ENCODE peak calls at places on chromosome 14, in nine cellular contexts. E is PC-3; L is body of pancreas; A is IMR-90; Y is sigmoid colon; H is effector memory CD4-positive, alpha-beta T cell; N is CD8-positive, alpha-beta memory T cell; G is transverse colon; V is GM23248. P is an unnamed sample.

GRCh38 chr14:81519200-81519998 is 14.3 kb downstream of the SEL1L start:
- DNase-seq in E (no peak), L (peak; percentile 34), A (no peak), Y (no peak), H (no peak), N (no peak), G (no peak), V (no peak), P (no peak)

GRCh38 chr14:63438065-63438757 is 105.0 kb downstream of the PPP2R5E start:
- DNase-seq in E (peak; percentile 98), L (peak; percentile 86), A (peak; percentile 92), Y (peak; percentile 85), H (no peak), N (peak; percentile 6), G (peak; percentile 58), V (peak; percentile 94), P (peak; percentile 56)

GRCh38 chr14:96418075-96418474 is 26.1 kb downstream of the AK7 start:
- DNase-seq in E (no peak), L (no peak), A (no peak), Y (no peak), H (no peak), N (no peak), G (no peak), V (no peak), P (no peak)

GRCh38 chr14:23445773-23446172 is 10.3 kb upstream of the MYH7 start:
- DNase-seq in E (no peak), L (no peak), A (no peak), Y (no peak), H (no peak), N (no peak), G (no peak), V (no peak), P (no peak)

GRCh38 chr14:42140831-42141279 is 534.2 kb downstream of the LRFN5 start:
- DNase-seq in E (peak; percentile 90), L (no peak), A (peak; percentile 90), Y (no peak), H (no peak), N (no peak), G (no peak), V (peak; percentile 86), P (no peak)

GRCh38 chr14:69010632-69011031 is 31.5 kb upstream of the ACTN1 start:
- DNase-seq in E (peak; percentile 82), L (no peak), A (no peak), Y (no peak), H (no peak), N (no peak), G (peak; percentile 25), V (peak; percentile 13), P (no peak)

GRCh38 chr14:64841121-64841611 is 38.5 kb downstream of the SPTB start:
- DNase-seq in E (peak; percentile 88), L (no peak), A (peak; percentile 62), Y (no peak), H (no peak), N (no peak), G (no peak), V (peak; percentile 58), P (no peak)

GRCh38 chr14:50675597-50675996 is 7.5 kb upstream of the SAV1 start:
- DNase-seq in E (peak; percentile 62), L (no peak), A (peak; percentile 29), Y (no peak), H (no peak), N (no peak), G (no peak), V (peak; percentile 20), P (peak; percentile 22)

GRCh38 chr14:69574266-69574953 is at the start of gene CCDC177:
- DNase-seq in E (peak; percentile 79), L (peak; percentile 48), A (peak; percentile 48), Y (no peak), H (peak; percentile 50), N (peak; percentile 62), G (peak; percentile 68), V (peak; percentile 67), P (peak; percentile 63)

GRCh38 chr14:22685467-22685866 is 41.3 kb upstream of the OR6J1 start:
- DNase-seq in E (peak; percentile 3), L (no peak), A (no peak), Y (no peak), H (no peak), N (no peak), G (no peak), V (no peak), P (no peak)

GRCh38 chr14:55348766-55349453 is 62.7 kb downstream of the ATG14 start:
- DNase-seq in E (no peak), L (no peak), A (no peak), Y (no peak), H (no peak), N (no peak), G (no peak), V (no peak), P (no peak)

GRCh38 chr14:55352201-55352600 is 59.4 kb downstream of the ATG14 start:
- DNase-seq in E (no peak), L (no peak), A (no peak), Y (no peak), H (no peak), N (no peak), G (no peak), V (no peak), P (no peak)

GRCh38 chr14:55351111-55351510 is 60.5 kb downstream of the ATG14 start:
- DNase-seq in E (no peak), L (no peak), A (no peak), Y (no peak), H (no peak), N (no peak), G (no peak), V (no peak), P (no peak)

GRCh38 chr14:55349565-55349964 is 62.1 kb downstream of the ATG14 start:
- DNase-seq in E (no peak), L (no peak), A (no peak), Y (no peak), H (no peak), N (no peak), G (peak; percentile 69), V (no peak), P (no peak)

DNA sequence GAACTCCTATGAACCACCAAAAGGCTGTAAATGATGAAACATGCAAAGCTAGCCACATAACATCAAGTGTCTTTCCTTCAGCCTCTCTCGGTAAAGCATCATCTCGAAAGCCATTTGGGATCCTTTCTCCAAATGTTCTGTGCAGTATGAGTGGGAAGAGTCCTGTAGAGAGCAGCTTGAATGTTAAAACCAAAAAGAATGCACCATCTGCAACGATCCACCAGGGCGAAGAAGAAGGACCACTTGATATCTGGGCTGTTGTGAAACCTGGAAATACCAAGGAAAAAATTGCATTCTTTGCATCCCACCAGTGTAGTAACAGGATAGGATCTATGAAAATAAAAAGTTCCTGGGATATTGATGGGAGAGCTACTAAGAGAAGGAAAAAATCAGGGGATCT is 61.2 kb downstream of the ATG14 start:
- DNase-seq in E (no peak), L (no peak), A (no peak), Y (no peak), H (no peak), N (no peak), G (no peak), V (no peak), P (no peak)
- H3K4me1 ChIP-seq in E (peaks cover 23% of the 10 kb centered on the region), L (peaks cover 30% of the 10 kb centered on the region), A (no peaks in the 10 kb centered on the region), Y (peaks cover 20% of the 10 kb centered on the region), H (peaks cover 4% of the 10 kb centered on the region), N (peaks cover 20% of the 10 kb centered on the region), G (peaks cover 42% of the 10 kb centered on the region), V (no peaks in the 10 kb centered on the region), P (no peaks in the 10 kb centered on the region)

GRCh38 chr14:75259946-75260545 is 18.6 kb upstream of the FOS start:
- DNase-seq in E (no peak), L (no peak), A (no peak), Y (no peak), H (no peak), N (no peak), G (no peak), V (peak; percentile 4), P (no peak)
- H3K4me3 ChIP-seq in E (peak overlapping the region; percentile 65), L (no peak overlapping the region), A (no peak overlapping the region), Y (peak overlapping the region; percentile 49), H (no peak overlapping the region), N (no peak overlapping the region), G (no peak overlapping the region), V (peak overlapping the region; percentile 69), P (peak overlapping the region; percentile 57)

GRCh38 chr14:103099081-103099732 is 4.7 kb downstream of the EXOC3L4 start:
- DNase-seq in E (no peak), L (no peak), A (no peak), Y (no peak), H (no peak), N (no peak), G (no peak), V (no peak), P (no peak)

GRCh38 chr14:103096387-103096786 is 1.9 kb downstream of the EXOC3L4 start:
- DNase-seq in E (no peak), L (no peak), A (no peak), Y (no peak), H (no peak), N (no peak), G (no peak), V (no peak), P (no peak)

GRCh38 chr14:103097244-103097993 is 2.9 kb downstream of the EXOC3L4 start:
- DNase-seq in E (no peak), L (no peak), A (no peak), Y (no peak), H (no peak), N (no peak), G (no peak), V (no peak), P (no peak)

GRCh38 chr14:103099733-103100280 is 5.3 kb downstream of the EXOC3L4 start:
- DNase-seq in E (no peak), L (no peak), A (no peak), Y (no peak), H (no peak), N (no peak), G (no peak), V (no peak), P (no peak)

DNA sequence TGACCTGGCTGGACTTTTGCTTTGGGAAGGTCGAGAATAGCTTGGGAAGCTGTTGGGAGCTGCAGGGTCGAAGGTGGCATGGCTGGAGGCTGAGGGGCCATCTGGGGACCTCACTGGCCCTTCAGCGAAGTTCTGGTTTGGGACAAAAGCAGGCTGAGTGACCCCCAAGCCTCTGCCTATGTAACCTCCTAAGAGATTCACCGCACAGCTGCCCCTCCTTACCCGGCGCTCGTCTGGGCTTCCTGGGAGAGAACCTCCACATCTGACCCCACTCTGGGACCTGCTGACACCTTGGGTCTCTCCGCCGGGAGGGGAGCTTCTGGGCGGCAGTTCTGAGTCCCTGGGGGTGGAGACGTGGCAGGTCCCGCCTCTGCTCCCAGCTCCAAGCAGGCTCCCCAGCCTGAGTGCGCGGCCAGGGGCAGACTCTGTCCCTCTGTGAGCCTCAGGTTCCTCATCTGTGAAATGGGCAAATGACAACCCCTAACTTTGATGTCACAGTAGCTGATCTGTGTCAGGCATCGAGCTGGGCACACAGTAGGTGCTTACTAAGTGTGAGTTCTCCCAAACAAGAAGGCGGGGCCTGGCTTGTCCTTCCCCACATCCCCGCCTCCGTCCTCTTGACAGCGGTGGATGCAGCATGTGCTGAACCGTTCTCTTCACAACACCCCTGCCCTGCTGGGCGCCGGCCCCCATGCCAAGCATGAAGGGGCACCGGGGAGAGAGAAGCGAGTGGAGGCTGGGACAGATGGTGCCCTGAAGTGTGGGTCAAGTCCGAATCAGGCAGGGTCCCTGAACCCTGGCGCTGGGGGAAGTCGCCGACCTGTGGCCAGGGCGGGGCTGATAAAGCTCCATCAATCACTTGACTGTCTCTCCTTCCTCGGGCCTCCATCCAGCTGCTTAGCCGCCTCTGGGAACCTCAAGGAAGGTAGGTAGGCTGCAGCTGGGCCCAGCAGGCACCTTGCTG is 3.8 kb downstream of the EXOC3L4 start:
- DNase-seq in E (no peak), L (no peak), A (no peak), Y (no peak), H (no peak), N (no peak), G (no peak), V (no peak), P (no peak)
- H3K27me3 ChIP-seq in E (no peaks in the 10 kb centered on the region), L (no peaks in the 10 kb centered on the region), A (peaks cover 45% of the 10 kb centered on the region), Y (peaks cover 18% of the 10 kb centered on the region), H (peaks cover 7% of the 10 kb centered on the region), N (peaks cover 3% of the 10 kb centered on the region), G (peaks cover 18% of the 10 kb centered on the region), V (peaks cover 8% of the 10 kb centered on the region), P (peaks cover 10% of the 10 kb centered on the region)

GRCh38 chr14:54807428-54807827 is 95.2 kb downstream of the GCH1 start:
- DNase-seq in E (no peak), L (no peak), A (no peak), Y (no peak), H (no peak), N (no peak), G (no peak), V (no peak), P (no peak)
- H3K4me1 ChIP-seq in E (peaks cover 5% of the 10 kb centered on the region), L (no peaks in the 10 kb centered on the region), A (peaks cover 3% of the 10 kb centered on the region), Y (no peaks in the 10 kb centered on the region), H (no peaks in the 10 kb centered on the region), N (peaks cover 4% of the 10 kb centered on the region), G (no peaks in the 10 kb centered on the region), V (no peaks in the 10 kb centered on the region), P (no peaks in the 10 kb centered on the region)

P was measured in SJCRH30.